ENCODE peak calls at places on chromosomes 12 and 14, in seven cellular contexts. One of them, this sample, is unnamed.

GRCh38 chr14:92651106-92651792 is 97.2 kb downstream of the LGMN start:
- DNase-seq in erythroblast: no peak
- DNase-seq in testis: peak
- DNase-seq in Right ventricle myocardium superior: peak
- DNase-seq in NCI-H69: no peak
- DNase-seq in PC-3: no peak
- DNase-seq in left lung: peak
- DNase-seq in this sample: peak

GRCh38 chr14:60179296-60179924 is 14.2 kb upstream of the DHRS7 start:
- DNase-seq in NCI-H69: no peak
- DNase-seq in Right ventricle myocardium superior: no peak
- DNase-seq in testis: no peak
- DNase-seq in erythroblast: no peak
- DNase-seq in left lung: no peak
- DNase-seq in PC-3: peak
- DNase-seq in this sample: no peak

GRCh38 chr12:56957229-56958052 is at the start of gene RDH16:
- DNase-seq in testis: no peak
- DNase-seq in left lung: peak
- DNase-seq in PC-3: peak
- DNase-seq in Right ventricle myocardium superior: no peak
- DNase-seq in erythroblast: no peak
- DNase-seq in NCI-H69: peak
- DNase-seq in this sample: no peak

GRCh38 chr12:31206038-31206670 is 119.8 kb downstream of the SINHCAF start:
- DNase-seq in testis: no peak
- DNase-seq in left lung: no peak
- DNase-seq in NCI-H69: peak
- DNase-seq in Right ventricle myocardium superior: no peak
- DNase-seq in erythroblast: no peak
- DNase-seq in PC-3: peak
- DNase-seq in this sample: peak

GRCh38 chr14:60807971-60808370 is 73.4 kb downstream of the MNAT1 start:
- DNase-seq in Right ventricle myocardium superior: no peak
- DNase-seq in left lung: no peak
- DNase-seq in testis: no peak
- DNase-seq in NCI-H69: no peak
- DNase-seq in erythroblast: no peak
- DNase-seq in PC-3: peak
- DNase-seq in this sample: no peak

GRCh38 chr12:100199023-100199346 is 1.6 kb upstream of the ACTR6 start:
- DNase-seq in erythroblast: no peak
- DNase-seq in left lung: no peak
- DNase-seq in testis: no peak
- DNase-seq in NCI-H69: peak
- DNase-seq in Right ventricle myocardium superior: no peak
- DNase-seq in PC-3: no peak
- DNase-seq in this sample: no peak

GRCh38 chr14:78310263-78310662 is 140.1 kb downstream of the NRXN3 start:
- DNase-seq in NCI-H69: peak
- DNase-seq in testis: no peak
- DNase-seq in PC-3: no peak
- DNase-seq in erythroblast: no peak
- DNase-seq in left lung: no peak
- DNase-seq in Right ventricle myocardium superior: no peak
- DNase-seq in this sample: no peak

GRCh38 chr14:96082420-96083300 is 43.5 kb downstream of the C14orf132 start:
- DNase-seq in erythroblast: no peak
- DNase-seq in PC-3: no peak
- DNase-seq in Right ventricle myocardium superior: no peak
- DNase-seq in left lung: no peak
- DNase-seq in NCI-H69: no peak
- DNase-seq in testis: no peak
- DNase-seq in this sample: no peak

GRCh38 chr14:104818714-104819161 is 17.8 kb downstream of the ZBTB42 start:
- DNase-seq in testis: peak
- DNase-seq in PC-3: no peak
- DNase-seq in left lung: peak
- DNase-seq in erythroblast: no peak
- DNase-seq in NCI-H69: no peak
- DNase-seq in Right ventricle myocardium superior: no peak
- DNase-seq in this sample: peak

GRCh38 chr12:74051848-74052247 is 485.8 kb upstream of the ATXN7L3B start:
- DNase-seq in Right ventricle myocardium superior: no peak
- DNase-seq in left lung: no peak
- DNase-seq in erythroblast: no peak
- DNase-seq in testis: no peak
- DNase-seq in PC-3: no peak
- DNase-seq in NCI-H69: no peak
- DNase-seq in this sample: no peak

GRCh38 chr12:84804691-84805473 is 107.7 kb downstream of the SLC6A15 start:
- DNase-seq in Right ventricle myocardium superior: no peak
- DNase-seq in testis: no peak
- DNase-seq in left lung: no peak
- DNase-seq in PC-3: no peak
- DNase-seq in erythroblast: no peak
- DNase-seq in NCI-H69: no peak
- DNase-seq in this sample: no peak